ENCODE peak calls at places on chromosome 13, in four cellular contexts. F is thoracic aorta, M is right atrium auricular region, V is K562. X is an unnamed sample.

GRCh38 chr13:75666646-75667351 is 30.7 kb downstream of the LMO7 start:
- DNase-seq in F (no peak), M (no peak), V (no peak), X (peak; percentile 14)

GRCh38 chr13:50911051-50911690 is 1.6 kb downstream of the RNASEH2B start:
- DNase-seq in F (no peak), M (no peak), V (peak; percentile 31), X (no peak)

GRCh38 chr13:101219609-101220265 is 196.6 kb downstream of the NALCN start:
- DNase-seq in F (no peak), M (no peak), V (no peak), X (no peak)

GRCh38 chr13:64553411-64554129 is 2676.6 kb downstream of the PCDH9 start:
- DNase-seq in F (no peak), M (no peak), V (no peak), X (no peak)

GRCh38 chr13:95100525-95101121 is 200.6 kb downstream of the ABCC4 start:
- DNase-seq in F (no peak), M (no peak), V (no peak), X (no peak)

GRCh38 chr13:60620611-60621395 is 223.8 kb downstream of the TDRD3 start:
- DNase-seq in F (no peak), M (no peak), V (no peak), X (no peak)

GRCh38 chr13:111474136-111475002 is 153.9 kb downstream of the TEX29 start:
- DNase-seq in F (no peak), M (peak; percentile 50), V (peak; percentile 19), X (peak; percentile 57)

GRCh38 chr13:59261928-59262488 is 901.7 kb downstream of the DIAPH3 start:
- DNase-seq in F (no peak), M (no peak), V (no peak), X (no peak)

GRCh38 chr13:91586609-91587008 is 188.2 kb downstream of the GPC5 start:
- DNase-seq in F (no peak), M (no peak), V (no peak), X (no peak)

GRCh38 chr13:68190826-68191225 is 960.7 kb upstream of the PCDH9 start:
- DNase-seq in F (no peak), M (no peak), V (no peak), X (peak; percentile 19)

GRCh38 chr13:108322206-108322824 is 52.8 kb downstream of the TNFSF13B start:
- DNase-seq in F (no peak), M (no peak), V (peak; percentile 22), X (no peak)

GRCh38 chr13:110525328-110526319 is 35.9 kb downstream of the RAB20 start:
- DNase-seq in F (no peak), M (no peak), V (no peak), X (no peak)

GRCh38 chr13:35964764-35965163 is 166.4 kb downstream of the DCLK1 start:
- DNase-seq in F (no peak), M (no peak), V (no peak), X (no peak)

GRCh38 chr13:95481051-95481775 is 71.3 kb upstream of the CLDN10 start:
- DNase-seq in F (no peak), M (no peak), V (no peak), X (no peak)

GRCh38 chr13:96025283-96025682 is 27.9 kb downstream of the UGGT2 start:
- DNase-seq in F (no peak), M (no peak), V (no peak), X (no peak)

GRCh38 chr13:107466326-107466725 is 749.0 kb downstream of the LIG4 start:
- DNase-seq in F (no peak), M (no peak), V (no peak), X (no peak)

GRCh38 chr13:20740021-20740420 is 33.7 kb downstream of the EEF1AKMT1 start:
- DNase-seq in F (no peak), M (no peak), V (no peak), X (no peak)

GRCh38 chr13:102617697-102618350 is 21.0 kb downstream of the TPP2 start:
- DNase-seq in F (no peak), M (no peak), V (no peak), X (no peak)

GRCh38 chr13:51000576-51001260 is 91.1 kb downstream of the RNASEH2B start:
- DNase-seq in F (no peak), M (peak; percentile 79), V (no peak), X (no peak)

GRCh38 chr13:96089749-96090239 is at the start of gene HS6ST3:
- DNase-seq in F (no peak), M (no peak), V (no peak), X (peak; percentile 50)

GRCh38 chr13:79723462-79724116 is 242.6 kb downstream of the NDFIP2 start:
- DNase-seq in F (no peak), M (no peak), V (no peak), X (no peak)

GRCh38 chr13:41017153-41017552 is 2.0 kb downstream of the ELF1 start:
- DNase-seq in F (no peak), M (no peak), V (no peak), X (no peak)

GRCh38 chr13:35920816-35921215 is 210.4 kb downstream of the DCLK1 start:
- DNase-seq in F (no peak), M (no peak), V (no peak), X (no peak)

GRCh38 chr13:21069561-21070004 is 8.2 kb upstream of the LATS2 start:
- DNase-seq in F (no peak), M (no peak), V (no peak), X (peak; percentile 64)

DNA sequence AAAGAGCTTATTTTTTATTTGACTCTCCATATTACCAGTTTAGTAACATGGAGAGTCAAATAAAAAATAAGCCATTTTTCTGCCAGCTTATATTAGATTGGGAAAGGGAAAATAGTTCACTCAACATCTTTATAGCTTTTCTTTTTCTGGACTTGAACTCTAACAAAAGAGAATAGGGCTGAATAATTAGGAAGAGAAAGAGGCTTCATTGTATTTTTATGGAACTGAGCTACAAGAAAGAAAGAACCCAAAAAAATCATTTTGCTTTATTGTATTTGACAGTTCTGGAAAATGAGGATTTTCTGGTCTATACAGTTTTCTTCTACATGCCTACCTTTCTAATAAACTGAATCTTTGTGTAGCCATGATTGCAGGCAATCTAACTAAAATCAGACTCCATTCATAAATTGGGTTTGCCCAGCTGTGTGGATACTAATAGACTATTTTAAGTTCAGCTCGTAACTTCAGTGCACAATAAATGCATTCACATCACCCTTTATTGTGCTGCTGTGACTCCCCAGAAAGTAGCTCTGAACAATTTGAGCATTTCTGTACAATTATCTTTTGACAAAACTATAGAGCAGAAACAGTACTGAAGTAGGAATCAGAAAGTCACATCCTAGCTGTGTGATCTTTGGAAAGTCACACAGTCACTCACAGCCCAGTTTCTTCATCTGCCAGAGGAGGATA is 115.3 kb downstream of the STOML3 start:
- DNase-seq in F (no peak), M (no peak), V (no peak), X (no peak)
- H3K4me3 ChIP-seq in F (no peak overlapping the region), M (no peak overlapping the region), V (no peak overlapping the region), X (no peak overlapping the region)

GRCh38 chr13:45538382-45538781 is 73.6 kb downstream of the COG3 start:
- DNase-seq in F (no peak), M (no peak), V (no peak), X (no peak)

GRCh38 chr13:45541806-45542205 is 73.7 kb downstream of the ERICH6B start:
- DNase-seq in F (no peak), M (no peak), V (no peak), X (no peak)

GRCh38 chr13:45542391-45542790 is 73.1 kb downstream of the ERICH6B start:
- DNase-seq in F (no peak), M (no peak), V (no peak), X (no peak)

GRCh38 chr13:45540864-45541263 is 74.7 kb downstream of the ERICH6B start:
- DNase-seq in F (no peak), M (no peak), V (no peak), X (no peak)

GRCh38 chr13:45540195-45540594 is 75.3 kb downstream of the ERICH6B start:
- DNase-seq in F (no peak), M (no peak), V (no peak), X (no peak)
- TF ChIP-seq CTCF in F (no peak), M (no peak), V (no peak), X (no peak)

GRCh38 chr13:48715977-48716376 is 62.2 kb downstream of the CYSLTR2 start:
- DNase-seq in F (no peak), M (no peak), V (no peak), X (no peak)
- H3K9me3 ChIP-seq in F (peaks cover 15% of the 10 kb centered on the region), M (peaks cover 11% of the 10 kb centered on the region), V (no peaks in the 10 kb centered on the region), X (peaks cover 30% of the 10 kb centered on the region)

GRCh38 chr13:98976941-98977340 is 923 bp downstream of the DOCK9 start:
- DNase-seq in F (no peak), M (no peak), V (no peak), X (no peak)
- H3K4me3 ChIP-seq in F (peak overlapping the region; percentile 71), M (peak overlapping the region; percentile 35), V (no peak overlapping the region), X (no peak overlapping the region)

GRCh38 chr13:99340638-99341037 is 33.4 kb upstream of the GPR183 start:
- DNase-seq in F (no peak), M (no peak), V (no peak), X (no peak)

GRCh38 chr13:99341969-99342722 is 34.9 kb upstream of the GPR183 start:
- DNase-seq in F (no peak), M (no peak), V (no peak), X (no peak)

GRCh38 chr13:99339230-99339721 is 32.1 kb upstream of the GPR183 start:
- DNase-seq in F (no peak), M (no peak), V (no peak), X (no peak)

GRCh38 chr13:99342723-99343315 is 35.6 kb upstream of the GPR183 start:
- DNase-seq in F (no peak), M (no peak), V (no peak), X (no peak)

DNA sequence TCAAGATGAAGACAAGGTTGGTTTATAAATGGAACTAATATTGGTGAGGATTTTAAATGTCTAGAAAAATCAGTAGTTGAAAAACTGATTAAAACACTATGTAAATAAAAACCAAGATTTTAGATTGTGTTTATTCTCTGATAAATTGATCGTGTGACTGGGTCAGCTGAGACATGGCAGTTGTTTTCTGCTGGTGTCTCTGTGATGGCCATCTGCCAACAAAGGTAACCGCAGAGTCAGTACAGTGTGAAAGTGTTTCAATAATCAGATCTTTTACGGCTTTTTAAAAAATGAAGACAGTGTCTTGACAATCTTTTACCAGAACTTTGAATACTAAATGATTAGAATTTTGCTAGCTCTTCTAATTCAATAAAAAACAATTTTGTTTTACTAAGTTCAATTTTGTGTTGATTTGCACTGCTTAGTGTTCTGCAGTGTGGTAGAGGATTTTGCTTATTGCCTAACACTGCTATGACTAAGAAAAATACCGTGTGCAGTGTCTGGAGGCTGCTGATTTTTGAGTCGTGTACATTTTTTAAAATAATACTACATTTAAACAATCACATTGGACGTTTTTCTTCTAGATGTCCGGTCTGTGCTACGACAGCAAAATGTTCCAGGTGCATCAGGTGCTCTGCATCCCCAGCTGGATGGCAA is 32.7 kb upstream of the GPR183 start:
- DNase-seq in F (no peak), M (no peak), V (peak; percentile 41), X (no peak)
- TF ChIP-seq CTCF in F (no peak), M (no peak), V (no peak), X (no peak)

GRCh38 chr13:37753776-37754175 is 115.8 kb downstream of the TRPC4 start:
- DNase-seq in F (no peak), M (no peak), V (no peak), X (no peak)
- H3K9me3 ChIP-seq in F (no peaks in the 10 kb centered on the region), M (no peaks in the 10 kb centered on the region), V (no peaks in the 10 kb centered on the region), X (no peaks in the 10 kb centered on the region)

DNA sequence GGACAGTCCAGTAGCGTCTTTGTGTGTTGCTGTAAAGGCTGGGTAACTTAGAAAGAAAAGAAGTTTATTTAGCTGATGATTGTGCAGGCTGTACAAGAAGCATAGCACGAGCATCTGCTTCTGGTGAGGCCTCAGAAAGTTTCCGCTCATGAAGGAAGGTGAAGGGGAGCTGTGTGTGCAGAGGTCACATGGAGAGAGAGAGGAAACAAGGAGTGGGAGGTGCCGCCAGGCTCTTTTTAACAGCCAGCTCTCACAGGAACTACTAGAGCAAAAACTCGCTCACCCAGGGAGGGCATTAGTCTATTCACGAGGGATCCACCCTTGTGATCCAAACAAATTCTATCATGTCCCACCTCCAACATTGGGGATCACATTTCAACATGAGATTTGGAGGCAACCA is 99.8 kb downstream of the GPR12 start:
- DNase-seq in F (no peak), M (no peak), V (no peak), X (no peak)
- H3K4me3 ChIP-seq in F (no peak overlapping the region), M (no peak overlapping the region), V (no peak overlapping the region), X (no peak overlapping the region)